ENCODE peak calls at places on chromosomes 11 and 22, in ten cellular contexts. I, A, Q, L, N, H, Y, T, S and P are unnamed samples.

GRCh38 chr22:20211997-20212753 is 55.9 kb downstream of the RTN4R start:
- DNase-seq in I (no peak), A (no peak), Q (no peak), L (peak), N (peak), H (peak), Y (peak), T (no peak), S (no peak), P (peak)

GRCh38 chr11:94449029-94449428 is 44.6 kb downstream of the MRE11 start:
- DNase-seq in I (no peak), A (no peak), Q (no peak), L (no peak), N (no peak), H (no peak), Y (no peak), T (no peak), S (no peak), P (no peak)

GRCh38 chr22:19143967-19144400 is 467 bp downstream of the ESS2 start:
- DNase-seq in I (no peak), A (no peak), Q (peak), L (peak), N (peak), H (peak), Y (no peak), T (peak), S (no peak), P (no peak)

GRCh38 chr11:30573951-30574350 is 12.2 kb downstream of the MPPED2 start:
- DNase-seq in I (peak), A (no peak), Q (no peak), L (no peak), N (no peak), H (peak), Y (no peak), T (no peak), S (no peak), P (no peak)

GRCh38 chr11:79493555-79494171 is 52.8 kb upstream of the TENM4 start:
- DNase-seq in I (peak), A (peak), Q (peak), L (peak), N (peak), H (peak), Y (peak), T (peak), S (no peak), P (peak)

GRCh38 chr11:120413480-120413879 is 77.3 kb downstream of the ARHGEF12 start:
- DNase-seq in I (peak), A (no peak), Q (no peak), L (no peak), N (peak), H (peak), Y (peak), T (no peak), S (peak), P (no peak)

GRCh38 chr22:17946691-17947367 is 77.5 kb downstream of the MICAL3 start:
- DNase-seq in I (no peak), A (no peak), Q (no peak), L (no peak), N (no peak), H (no peak), Y (no peak), T (no peak), S (no peak), P (no peak)

GRCh38 chr22:30695871-30696655 is 1.4 kb downstream of the OSBP2 start:
- DNase-seq in I (no peak), A (no peak), Q (no peak), L (no peak), N (peak), H (no peak), Y (no peak), T (no peak), S (no peak), P (no peak)

GRCh38 chr11:129894281-129895125 is 875 bp downstream of the NFRKB start:
- DNase-seq in I (peak), A (no peak), Q (no peak), L (peak), N (peak), H (peak), Y (no peak), T (no peak), S (no peak), P (no peak)

GRCh38 chr11:99418927-99419707 is 398.4 kb downstream of the CNTN5 start:
- DNase-seq in I (no peak), A (no peak), Q (no peak), L (no peak), N (no peak), H (no peak), Y (no peak), T (no peak), S (no peak), P (no peak)

GRCh38 chr11:93517041-93517440 is 26.1 kb downstream of the SMCO4 start:
- DNase-seq in I (no peak), A (no peak), Q (no peak), L (no peak), N (no peak), H (no peak), Y (no peak), T (no peak), S (no peak), P (no peak)

GRCh38 chr11:113163291-113164030 is 150.9 kb upstream of the TTC12 start:
- DNase-seq in I (no peak), A (no peak), Q (no peak), L (no peak), N (no peak), H (no peak), Y (peak), T (no peak), S (peak), P (no peak)

GRCh38 chr11:96863520-96863919 is 473.7 kb downstream of the JRKL start:
- DNase-seq in I (no peak), A (no peak), Q (no peak), L (no peak), N (no peak), H (no peak), Y (no peak), T (no peak), S (no peak), P (no peak)

GRCh38 chr11:125070699-125071254 is 7.7 kb downstream of the SLC37A2 start:
- DNase-seq in I (peak), A (peak), Q (no peak), L (peak), N (no peak), H (peak), Y (peak), T (no peak), S (no peak), P (no peak)

GRCh38 chr11:2752923-2753322 is 53.1 kb upstream of the KCNQ1OT1 start:
- DNase-seq in I (no peak), A (no peak), Q (no peak), L (no peak), N (peak), H (peak), Y (no peak), T (no peak), S (no peak), P (peak)

GRCh38 chr11:19050281-19050680 is 10.2 kb downstream of the MRGPRX2 start:
- DNase-seq in I (no peak), A (no peak), Q (no peak), L (no peak), N (no peak), H (no peak), Y (no peak), T (no peak), S (no peak), P (no peak)

GRCh38 chr11:17605736-17606135 is 58.7 kb downstream of the OTOG start:
- DNase-seq in I (no peak), A (no peak), Q (peak), L (no peak), N (no peak), H (no peak), Y (no peak), T (no peak), S (no peak), P (no peak)

GRCh38 chr11:34343153-34343552 is 14.7 kb downstream of the ABTB2 start:
- DNase-seq in I (no peak), A (no peak), Q (no peak), L (peak), N (peak), H (peak), Y (peak), T (no peak), S (peak), P (no peak)

GRCh38 chr11:8149726-8150125 is 19.1 kb downstream of the RIC3 start:
- DNase-seq in I (no peak), A (no peak), Q (no peak), L (no peak), N (no peak), H (no peak), Y (no peak), T (no peak), S (no peak), P (no peak)

GRCh38 chr11:22878604-22879003 is 18.3 kb upstream of the CCDC179 start:
- DNase-seq in I (no peak), A (no peak), Q (no peak), L (no peak), N (no peak), H (no peak), Y (no peak), T (no peak), S (no peak), P (no peak)

GRCh38 chr11:95596011-95596489 is 193.5 kb downstream of the FAM76B start:
- DNase-seq in I (no peak), A (no peak), Q (no peak), L (no peak), N (peak), H (peak), Y (peak), T (no peak), S (peak), P (no peak)

GRCh38 chr11:104968856-104969776 is 742 bp upstream of the CASP4 start:
- DNase-seq in I (no peak), A (no peak), Q (no peak), L (no peak), N (no peak), H (peak), Y (peak), T (no peak), S (no peak), P (peak)

GRCh38 chr11:26860411-26860810 is 133.5 kb upstream of the FIBIN start:
- DNase-seq in I (no peak), A (no peak), Q (no peak), L (no peak), N (no peak), H (no peak), Y (peak), T (no peak), S (no peak), P (no peak)

GRCh38 chr11:127133061-127133460 is 132.5 kb upstream of the KIRREL3 start:
- DNase-seq in I (no peak), A (no peak), Q (no peak), L (no peak), N (no peak), H (no peak), Y (no peak), T (no peak), S (no peak), P (no peak)

GRCh38 chr11:23112987-23113886 is 253.0 kb upstream of the CCDC179 start:
- DNase-seq in I (peak), A (peak), Q (no peak), L (peak), N (peak), H (peak), Y (peak), T (no peak), S (peak), P (no peak)

GRCh38 chr11:126861796-126862195 is 138.8 kb downstream of the KIRREL3 start:
- DNase-seq in I (no peak), A (no peak), Q (no peak), L (no peak), N (no peak), H (no peak), Y (no peak), T (no peak), S (no peak), P (no peak)

GRCh38 chr11:117644403-117645155 is 152.4 kb downstream of the DSCAML1 start:
- DNase-seq in I (no peak), A (no peak), Q (no peak), L (no peak), N (no peak), H (no peak), Y (no peak), T (no peak), S (no peak), P (peak)

GRCh38 chr11:2382927-2383822 is 6.1 kb downstream of the CD81 start:
- DNase-seq in I (no peak), A (no peak), Q (no peak), L (no peak), N (no peak), H (peak), Y (peak), T (no peak), S (no peak), P (no peak)

GRCh38 chr11:85723088-85723487 is 37.1 kb upstream of the CCDC89 start:
- DNase-seq in I (no peak), A (no peak), Q (no peak), L (no peak), N (no peak), H (no peak), Y (no peak), T (no peak), S (no peak), P (no peak)

GRCh38 chr11:128517457-128518230 is 69.7 kb downstream of the ETS1 start:
- DNase-seq in I (no peak), A (no peak), Q (no peak), L (no peak), N (peak), H (no peak), Y (peak), T (no peak), S (no peak), P (no peak)

GRCh38 chr11:15075162-15075526 is 1.8 kb downstream of the CALCB start:
- DNase-seq in I (no peak), A (no peak), Q (no peak), L (no peak), N (no peak), H (no peak), Y (no peak), T (no peak), S (no peak), P (no peak)

GRCh38 chr22:19962246-19962908 is 20.8 kb upstream of the TXNRD2 start:
- DNase-seq in I (no peak), A (peak), Q (peak), L (peak), N (peak), H (peak), Y (peak), T (peak), S (no peak), P (peak)

GRCh38 chr11:134678744-134679143 is 266.7 kb upstream of the B3GAT1 start:
- DNase-seq in I (no peak), A (no peak), Q (no peak), L (no peak), N (no peak), H (no peak), Y (no peak), T (no peak), S (no peak), P (no peak)

GRCh38 chr11:71433648-71434450 is 14.3 kb downstream of the DHCR7 start:
- DNase-seq in I (no peak), A (no peak), Q (no peak), L (no peak), N (no peak), H (no peak), Y (peak), T (no peak), S (no peak), P (no peak)

GRCh38 chr11:40302669-40303068 is 1156.8 kb downstream of the LRRC4C start:
- DNase-seq in I (no peak), A (no peak), Q (no peak), L (no peak), N (peak), H (peak), Y (peak), T (no peak), S (peak), P (no peak)

GRCh38 chr11:75090778-75091177 is 5.9 kb downstream of the OR2AT4 start:
- DNase-seq in I (no peak), A (no peak), Q (no peak), L (no peak), N (no peak), H (no peak), Y (no peak), T (no peak), S (no peak), P (no peak)

GRCh38 chr22:49006207-49007012 is 821.3 kb downstream of the BRD1 start:
- DNase-seq in I (no peak), A (no peak), Q (no peak), L (no peak), N (no peak), H (no peak), Y (no peak), T (no peak), S (no peak), P (no peak)